ENCODE peak calls at places on chromosomes 7 and 10, in five cellular contexts. One of them, this sample, is unnamed. For H3K4me1, the result is how much of the 10 kb centered on the place peaks cover.

GRCh38 chr7:16975712-16976111 is 93.9 kb upstream of the AGR3 start:
- DNase-seq in K562: no peak
- DNase-seq in SK-N-SH: no peak
- DNase-seq in sigmoid colon: no peak
- DNase-seq in HCT116: no peak
- DNase-seq in this sample: no peak

GRCh38 chr10:34955391-34955790 is 134.8 kb downstream of the CUL2 start:
- DNase-seq in K562: no peak
- DNase-seq in SK-N-SH: no peak
- DNase-seq in sigmoid colon: no peak
- DNase-seq in HCT116: no peak
- DNase-seq in this sample: no peak

GRCh38 chr7:110075450-110075849 is 1015.5 kb upstream of the LRRN3 start:
- DNase-seq in K562: no peak
- DNase-seq in SK-N-SH: no peak
- DNase-seq in sigmoid colon: no peak
- DNase-seq in HCT116: no peak
- DNase-seq in this sample: no peak

GRCh38 chr10:61628875-61629513 is 33.7 kb upstream of the CABCOCO1 start:
- DNase-seq in K562: no peak
- DNase-seq in SK-N-SH: no peak
- DNase-seq in sigmoid colon: no peak
- DNase-seq in HCT116: no peak
- DNase-seq in this sample: no peak

GRCh38 chr10:58651742-58652141 is 139.1 kb downstream of the BICC1 start:
- DNase-seq in K562: no peak
- DNase-seq in SK-N-SH: no peak
- DNase-seq in sigmoid colon: no peak
- DNase-seq in HCT116: no peak
- DNase-seq in this sample: no peak

GRCh38 chr7:143410523-143411004 is 1.9 kb upstream of the EPHA1 start:
- DNase-seq in K562: no peak
- DNase-seq in SK-N-SH: no peak
- DNase-seq in sigmoid colon: peak
- DNase-seq in HCT116: no peak
- DNase-seq in this sample: no peak

GRCh38 chr7:21338728-21339164 is 89.1 kb upstream of the SP4 start:
- DNase-seq in K562: no peak
- DNase-seq in SK-N-SH: no peak
- DNase-seq in sigmoid colon: no peak
- DNase-seq in HCT116: no peak
- DNase-seq in this sample: no peak

GRCh38 chr7:147483634-147484292 is 1106.8 kb upstream of the C7orf33 start:
- DNase-seq in K562: no peak
- DNase-seq in SK-N-SH: no peak
- DNase-seq in sigmoid colon: no peak
- DNase-seq in HCT116: no peak
- DNase-seq in this sample: no peak

GRCh38 chr7:150799741-150800575 is at the start of gene TMEM176B:
- DNase-seq in K562: no peak
- DNase-seq in SK-N-SH: peak
- DNase-seq in sigmoid colon: peak
- DNase-seq in HCT116: no peak
- DNase-seq in this sample: no peak

GRCh38 chr7:73431041-73431835 is 2.3 kb upstream of the FZD9 start:
- DNase-seq in K562: no peak
- DNase-seq in SK-N-SH: no peak
- DNase-seq in sigmoid colon: no peak
- DNase-seq in HCT116: no peak
- DNase-seq in this sample: no peak

GRCh38 chr10:15168296-15168780 is at the start of gene NMT2:
- DNase-seq in K562: peak
- DNase-seq in SK-N-SH: no peak
- DNase-seq in sigmoid colon: no peak
- DNase-seq in HCT116: peak
- DNase-seq in this sample: no peak

GRCh38 chr7:117637937-117638336 is 158.1 kb downstream of the CFTR start:
- DNase-seq in K562: no peak
- DNase-seq in SK-N-SH: no peak
- DNase-seq in sigmoid colon: no peak
- DNase-seq in HCT116: no peak
- DNase-seq in this sample: no peak

GRCh38 chr10:103923502-103923901 is 5.5 kb upstream of the STN1 start:
- DNase-seq in K562: no peak
- DNase-seq in SK-N-SH: no peak
- DNase-seq in sigmoid colon: no peak
- DNase-seq in HCT116: no peak
- DNase-seq in this sample: no peak

GRCh38 chr7:81629702-81630101 is 140.1 kb downstream of the HGF start:
- DNase-seq in K562: no peak
- DNase-seq in SK-N-SH: no peak
- DNase-seq in sigmoid colon: no peak
- DNase-seq in HCT116: no peak
- DNase-seq in this sample: no peak

DNA sequence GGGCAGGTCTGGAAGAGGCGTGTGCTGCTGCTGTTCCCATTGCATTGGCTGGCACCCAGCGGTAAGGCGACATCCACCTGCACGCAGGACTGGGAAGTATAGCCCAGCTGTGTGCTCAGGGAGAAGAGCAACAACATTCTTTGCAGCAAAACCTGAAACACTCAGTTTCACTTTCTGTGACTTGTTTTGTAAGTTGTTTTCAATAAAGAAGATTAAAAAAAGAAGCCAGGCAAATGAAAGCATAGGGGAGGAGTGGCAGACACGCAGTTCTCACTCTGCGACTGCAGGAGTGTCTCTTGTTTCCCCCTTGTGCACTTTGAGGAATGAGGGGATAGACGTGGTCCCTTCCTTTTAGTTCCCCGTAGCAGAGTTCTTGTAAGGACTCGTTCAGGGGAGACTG is 5.8 kb downstream of the FBH1 start:
- DNase-seq in K562: no peak
- DNase-seq in SK-N-SH: no peak
- DNase-seq in sigmoid colon: no peak
- DNase-seq in HCT116: no peak
- DNase-seq in this sample: no peak
- H3K4me1 ChIP-seq in K562: under half
- H3K4me1 ChIP-seq in SK-N-SH: under half
- H3K4me1 ChIP-seq in sigmoid colon: under half
- H3K4me1 ChIP-seq in HCT116: under half
- H3K4me1 ChIP-seq in this sample: under half

DNA sequence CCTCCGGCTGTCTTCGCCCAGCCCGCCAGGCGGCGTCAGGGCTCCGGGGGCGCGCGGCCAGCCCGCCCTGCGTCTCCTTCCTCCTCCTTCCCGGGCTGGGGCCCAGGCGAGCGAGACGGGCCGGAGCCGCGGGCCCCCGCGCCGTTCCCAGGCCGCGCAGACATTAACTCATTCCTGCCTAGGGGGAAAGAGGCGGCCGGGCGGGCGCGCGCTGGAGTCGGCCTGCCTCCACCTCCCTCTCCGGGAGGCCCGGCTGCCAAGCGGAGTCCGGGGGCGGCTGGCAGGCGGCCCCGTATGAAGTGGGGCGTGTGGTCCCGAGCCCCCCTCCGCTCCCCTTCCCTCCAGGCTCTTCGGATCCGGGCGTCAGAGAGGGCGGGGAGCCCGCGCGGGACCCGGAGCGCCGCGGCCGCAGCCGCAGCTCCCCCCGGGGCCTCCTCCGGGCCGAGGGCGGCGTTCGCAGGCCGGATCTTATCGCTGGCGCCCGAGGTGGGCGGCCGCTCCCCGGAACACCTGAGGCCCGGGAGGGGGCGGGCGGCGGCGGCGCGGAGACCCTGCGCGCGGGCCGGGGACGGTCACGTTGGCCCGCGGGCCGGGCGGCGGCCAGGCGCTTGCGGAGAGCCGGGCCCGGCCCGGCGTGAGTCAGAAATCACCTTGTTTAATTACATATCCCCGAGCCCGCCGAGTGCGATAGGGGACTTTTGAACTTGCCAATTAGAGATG is 43.1 kb downstream of the LDB3 start:
- DNase-seq in K562: peak
- DNase-seq in SK-N-SH: peak
- DNase-seq in sigmoid colon: peak
- DNase-seq in HCT116: peak
- DNase-seq in this sample: peak
- TF ChIP-seq CTCF in K562: peak
- TF ChIP-seq CTCF in SK-N-SH: peak
- TF ChIP-seq CTCF in sigmoid colon: no peak
- TF ChIP-seq CTCF in HCT116: peak
- TF ChIP-seq CTCF in this sample: peak

GRCh38 chr7:28922618-28923331 is 35.4 kb downstream of the TRIL start:
- DNase-seq in K562: peak
- DNase-seq in SK-N-SH: peak
- DNase-seq in sigmoid colon: peak
- DNase-seq in HCT116: peak
- DNase-seq in this sample: peak
- TF ChIP-seq POLR2AphosphoS5 in K562: no peak
- TF ChIP-seq POLR2AphosphoS5 in SK-N-SH: no peak
- TF ChIP-seq POLR2AphosphoS5 in sigmoid colon: no peak
- TF ChIP-seq POLR2AphosphoS5 in HCT116: no peak
- TF ChIP-seq POLR2AphosphoS5 in this sample: no peak

DNA sequence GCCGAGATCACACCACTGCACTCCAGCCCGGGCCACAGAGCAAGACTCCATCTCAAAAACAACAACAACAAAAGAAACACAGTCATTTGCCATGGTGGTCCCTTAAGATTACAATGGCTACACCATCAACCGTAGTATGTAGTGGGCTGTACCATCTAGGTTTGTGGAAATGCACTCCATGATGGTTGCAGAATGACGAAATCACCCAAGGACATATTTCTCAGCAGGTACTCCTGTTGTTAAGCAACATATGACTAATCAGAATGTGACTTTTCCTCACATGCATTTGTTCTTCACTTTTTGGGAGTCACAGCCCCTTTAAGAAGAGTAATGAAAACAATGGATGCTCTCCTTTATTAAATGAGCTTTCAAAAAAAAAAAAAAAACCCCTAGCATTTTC is 11.0 kb downstream of the SVIL start:
- DNase-seq in K562: no peak
- DNase-seq in SK-N-SH: no peak
- DNase-seq in sigmoid colon: peak
- DNase-seq in HCT116: no peak
- DNase-seq in this sample: no peak
- H3K4me1 ChIP-seq in K562: under half
- H3K4me1 ChIP-seq in SK-N-SH: under half
- H3K4me1 ChIP-seq in sigmoid colon: half or more
- H3K4me1 ChIP-seq in HCT116: under half
- H3K4me1 ChIP-seq in this sample: under half

GRCh38 chr7:131219277-131220041 is 108.2 kb upstream of the MKLN1 start:
- DNase-seq in K562: no peak
- DNase-seq in SK-N-SH: no peak
- DNase-seq in sigmoid colon: peak
- DNase-seq in HCT116: no peak
- DNase-seq in this sample: no peak

GRCh38 chr7:131221061-131221460 is 106.6 kb upstream of the MKLN1 start:
- DNase-seq in K562: no peak
- DNase-seq in SK-N-SH: no peak
- DNase-seq in sigmoid colon: no peak
- DNase-seq in HCT116: no peak
- DNase-seq in this sample: no peak

GRCh38 chr7:131224996-131225395 is 102.7 kb upstream of the MKLN1 start:
- DNase-seq in K562: no peak
- DNase-seq in SK-N-SH: no peak
- DNase-seq in sigmoid colon: no peak
- DNase-seq in HCT116: no peak
- DNase-seq in this sample: no peak

GRCh38 chr7:131223151-131223550 is 104.5 kb upstream of the MKLN1 start:
- DNase-seq in K562: no peak
- DNase-seq in SK-N-SH: no peak
- DNase-seq in sigmoid colon: no peak
- DNase-seq in HCT116: no peak
- DNase-seq in this sample: no peak

DNA sequence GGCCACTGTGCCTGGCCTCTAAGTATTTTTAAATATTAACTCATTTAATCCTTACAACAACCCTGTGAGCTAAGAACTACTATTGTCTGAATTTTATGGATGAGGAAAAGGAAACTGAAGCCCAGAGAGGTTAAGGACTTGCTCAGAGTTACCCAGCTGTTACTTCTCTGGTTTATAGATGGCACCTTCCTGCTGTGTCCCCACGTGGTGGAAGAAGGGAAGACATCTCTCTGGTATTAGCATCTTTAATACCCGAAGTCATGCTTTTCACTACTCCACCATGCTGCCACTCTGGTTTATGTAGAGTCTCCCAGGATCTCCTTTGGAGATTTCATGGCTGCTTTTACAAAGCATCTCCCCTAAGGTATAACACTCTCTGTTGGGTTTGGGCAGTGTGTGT is 105.5 kb upstream of the MKLN1 start:
- DNase-seq in K562: no peak
- DNase-seq in SK-N-SH: no peak
- DNase-seq in sigmoid colon: no peak
- DNase-seq in HCT116: no peak
- DNase-seq in this sample: no peak
- TF ChIP-seq CTCF in K562: peak
- TF ChIP-seq CTCF in SK-N-SH: no peak
- TF ChIP-seq CTCF in sigmoid colon: no peak
- TF ChIP-seq CTCF in HCT116: no peak
- TF ChIP-seq CTCF in this sample: no peak

GRCh38 chr10:98414932-98415709 is at the start of gene PYROXD2:
- DNase-seq in K562: peak
- DNase-seq in SK-N-SH: peak
- DNase-seq in sigmoid colon: peak
- DNase-seq in HCT116: peak
- DNase-seq in this sample: peak
- TF ChIP-seq POLR2AphosphoS5 in K562: no peak
- TF ChIP-seq POLR2AphosphoS5 in SK-N-SH: peak
- TF ChIP-seq POLR2AphosphoS5 in sigmoid colon: peak
- TF ChIP-seq POLR2AphosphoS5 in HCT116: peak
- TF ChIP-seq POLR2AphosphoS5 in this sample: peak

This sample was measured in upper lobe of left lung.